ENCODE peak calls at places on chromosomes 11 and 22, in nine cellular contexts. O is fibroblast of villous mesenchyme; U is H9; H is heart right ventricle; B is AG10803; I is activated CD8-positive, alpha-beta T cell treated with anti-CD3 and anti-CD28 coated beads for 36 hours; G is cardiac muscle cell; X is GM12878; M is left ventricle myocardium inferior. N is an unnamed sample.

GRCh38 chr11:120977470-120977869 is 46.4 kb upstream of the TBCEL start:
- DNase-seq in O (no peak), U (no peak), H (no peak), B (no peak), I (no peak), G (no peak), X (no peak), M (no peak), N (no peak)

GRCh38 chr22:47164514-47165337 is 402.3 kb downstream of the TBC1D22A start:
- DNase-seq in O (no peak), U (peak; percentile 24), H (no peak), B (no peak), I (no peak), G (no peak), X (no peak), M (no peak), N (peak; percentile 65)

GRCh38 chr11:114847599-114847998 is 169.3 kb downstream of the NXPE2 start:
- DNase-seq in O (no peak), U (no peak), H (no peak), B (no peak), I (no peak), G (no peak), X (no peak), M (no peak), N (no peak)

GRCh38 chr11:26572770-26573402 is 823 bp upstream of the MUC15 start:
- DNase-seq in O (no peak), U (no peak), H (no peak), B (no peak), I (no peak), G (no peak), X (no peak), M (no peak), N (no peak)

GRCh38 chr11:2523821-2524391 is 79.1 kb downstream of the KCNQ1 start:
- DNase-seq in O (no peak), U (peak; percentile 18), H (no peak), B (no peak), I (no peak), G (no peak), X (no peak), M (peak; percentile 10), N (no peak)

GRCh38 chr11:335779-336665 is 15.4 kb upstream of the IFITM3 start:
- DNase-seq in O (peak; percentile 76), U (no peak), H (peak; percentile 73), B (no peak), I (no peak), G (no peak), X (no peak), M (no peak), N (no peak)

GRCh38 chr11:129412501-129412900 is 36.9 kb downstream of the BARX2 start:
- DNase-seq in O (no peak), U (no peak), H (no peak), B (no peak), I (no peak), G (no peak), X (no peak), M (no peak), N (no peak)

GRCh38 chr11:77202941-77203900 is 75.2 kb downstream of the MYO7A start:
- DNase-seq in O (no peak), U (peak; percentile 28), H (no peak), B (no peak), I (no peak), G (no peak), X (no peak), M (no peak), N (no peak)

GRCh38 chr11:66617148-66617814 is 851 bp downstream of the RBM14 start:
- DNase-seq in O (no peak), U (no peak), H (peak; percentile 80), B (peak; percentile 60), I (peak; percentile 16), G (peak; percentile 78), X (no peak), M (peak; percentile 80), N (no peak)

GRCh38 chr11:125433454-125434121 is 62.5 kb downstream of the FEZ1 start:
- DNase-seq in O (peak; percentile 45), U (peak; percentile 87), H (peak; percentile 50), B (peak; percentile 59), I (peak; percentile 45), G (peak; percentile 67), X (no peak), M (peak; percentile 36), N (peak; percentile 44)

GRCh38 chr11:86954288-86955110 is 696 bp downstream of the FZD4 start:
- DNase-seq in O (no peak), U (peak; percentile 64), H (peak; percentile 60), B (no peak), I (peak; percentile 3), G (peak; percentile 52), X (no peak), M (no peak), N (peak; percentile 30)

GRCh38 chr11:111602865-111603632 is 800 bp downstream of the SIK2 start:
- DNase-seq in O (peak; percentile 63), U (no peak), H (peak; percentile 41), B (peak; percentile 43), I (peak; percentile 50), G (peak; percentile 50), X (no peak), M (no peak), N (peak; percentile 40)

GRCh38 chr11:111605681-111606080 is 3.4 kb downstream of the SIK2 start:
- DNase-seq in O (no peak), U (no peak), H (no peak), B (no peak), I (no peak), G (no peak), X (no peak), M (no peak), N (no peak)

GRCh38 chr11:111603633-111604130 is 1.4 kb downstream of the SIK2 start:
- DNase-seq in O (no peak), U (no peak), H (no peak), B (no peak), I (no peak), G (no peak), X (no peak), M (no peak), N (no peak)

GRCh38 chr11:111601979-111602864 is at the start of gene SIK2:
- DNase-seq in O (peak; percentile 96), U (peak; percentile 98), H (peak; percentile 95), B (peak; percentile 95), I (peak; percentile 94), G (peak; percentile 98), X (peak; percentile 88), M (peak; percentile 93), N (peak; percentile 90)

DNA sequence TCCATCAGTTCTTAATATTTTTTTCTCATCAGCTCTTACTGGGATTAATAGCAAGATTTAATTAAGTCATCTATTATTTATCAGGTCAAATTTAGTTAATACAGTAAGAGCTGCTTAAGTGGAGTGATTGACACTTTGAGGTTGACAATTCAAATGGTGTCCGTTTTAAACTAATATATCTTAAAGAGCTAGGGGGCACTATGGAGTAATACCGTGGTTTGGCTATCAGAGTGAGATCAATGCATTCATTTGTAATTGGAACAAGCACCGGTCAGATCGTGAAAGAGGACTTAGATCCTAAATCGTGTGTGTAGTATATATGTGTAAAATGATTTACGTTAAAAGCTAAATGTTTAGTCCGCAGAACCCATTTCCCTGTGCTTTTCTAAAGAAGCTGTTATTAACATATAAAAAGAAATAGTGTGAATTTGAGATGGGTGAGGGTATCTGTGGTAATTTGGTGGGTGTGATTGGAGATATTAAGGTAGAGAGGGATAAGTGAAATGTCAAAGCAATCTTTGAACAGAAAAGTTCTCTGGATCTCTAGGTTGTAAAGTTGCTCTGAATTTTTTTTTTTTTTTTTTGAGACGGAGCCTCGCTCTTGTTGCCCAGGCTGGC is 2.3 kb downstream of the SIK2 start:
- DNase-seq in O (peak; percentile 56), U (no peak), H (no peak), B (peak; percentile 39), I (no peak), G (peak; percentile 64), X (peak; percentile 23), M (no peak), N (no peak)
- TF ChIP-seq CTCF in O (peak; percentile 67), U (peak; percentile 75), H (peak; percentile 70), B (peak; percentile 69), I (peak; percentile 73), G (peak; percentile 55), X (peak; percentile 53), M (peak; percentile 68), N (peak; percentile 76)

DNA sequence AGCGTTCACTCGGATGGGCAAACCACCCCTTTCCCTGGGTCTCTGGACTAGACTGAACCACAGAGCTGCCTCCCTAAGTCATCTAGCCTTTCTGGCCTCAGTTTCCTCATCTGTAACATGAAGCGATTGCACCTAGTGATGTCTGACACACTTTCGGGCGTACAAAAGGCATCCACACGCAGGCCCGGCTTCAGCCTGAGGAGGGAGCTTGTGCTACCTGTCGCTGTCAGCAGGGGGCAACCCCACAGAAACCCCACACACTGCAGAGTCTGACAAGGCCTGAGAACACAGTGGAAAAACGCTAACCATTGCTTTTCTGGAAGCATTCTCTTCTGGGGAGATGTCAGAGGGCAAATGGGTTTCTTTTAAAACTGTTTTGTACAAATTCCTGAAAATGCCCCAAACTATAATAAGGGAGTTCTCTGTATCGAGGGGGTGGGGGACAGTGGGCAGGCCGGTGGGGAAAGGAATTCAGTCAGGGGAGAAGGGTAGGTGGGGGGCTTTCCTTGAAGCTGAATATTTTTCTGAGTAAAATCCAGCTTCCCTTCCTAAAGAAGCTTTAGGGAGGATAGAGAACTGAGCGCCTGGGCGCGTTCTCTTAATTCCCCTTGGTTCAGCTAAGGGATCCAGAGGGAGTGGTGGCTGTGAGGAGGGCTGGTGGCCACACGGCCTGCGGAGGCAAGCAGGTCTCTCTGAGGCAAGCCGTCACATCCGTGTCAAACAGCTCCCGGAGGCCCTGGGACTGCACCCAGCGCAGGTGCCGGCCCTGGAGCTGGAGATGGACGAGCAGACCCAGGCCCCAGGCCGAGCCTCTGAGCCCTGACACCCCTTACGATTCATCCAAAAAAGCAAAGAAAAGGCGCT is 552 bp downstream of the ELF5 start:
- DNase-seq in O (peak; percentile 53), U (peak; percentile 81), H (peak; percentile 21), B (peak; percentile 42), I (peak; percentile 72), G (peak; percentile 56), X (peak; percentile 7), M (peak; percentile 29), N (peak; percentile 66)
- TF ChIP-seq CTCF in O (peak; percentile 94), U (peak; percentile 75), H (peak; percentile 58), B (peak; percentile 77), I (peak; percentile 63), G (peak; percentile 87), X (peak; percentile 93), M (peak; percentile 75), N (peak; percentile 83)

GRCh38 chr11:75241906-75242644 is 1.5 kb downstream of the TPBGL start:
- DNase-seq in O (no peak), U (peak; percentile 32), H (no peak), B (no peak), I (no peak), G (no peak), X (no peak), M (no peak), N (no peak)
- TF ChIP-seq CTCF in O (no peak), U (no peak), H (no peak), B (no peak), I (peak; percentile 31), G (no peak), X (no peak), M (peak; percentile 3), N (no peak)

DNA sequence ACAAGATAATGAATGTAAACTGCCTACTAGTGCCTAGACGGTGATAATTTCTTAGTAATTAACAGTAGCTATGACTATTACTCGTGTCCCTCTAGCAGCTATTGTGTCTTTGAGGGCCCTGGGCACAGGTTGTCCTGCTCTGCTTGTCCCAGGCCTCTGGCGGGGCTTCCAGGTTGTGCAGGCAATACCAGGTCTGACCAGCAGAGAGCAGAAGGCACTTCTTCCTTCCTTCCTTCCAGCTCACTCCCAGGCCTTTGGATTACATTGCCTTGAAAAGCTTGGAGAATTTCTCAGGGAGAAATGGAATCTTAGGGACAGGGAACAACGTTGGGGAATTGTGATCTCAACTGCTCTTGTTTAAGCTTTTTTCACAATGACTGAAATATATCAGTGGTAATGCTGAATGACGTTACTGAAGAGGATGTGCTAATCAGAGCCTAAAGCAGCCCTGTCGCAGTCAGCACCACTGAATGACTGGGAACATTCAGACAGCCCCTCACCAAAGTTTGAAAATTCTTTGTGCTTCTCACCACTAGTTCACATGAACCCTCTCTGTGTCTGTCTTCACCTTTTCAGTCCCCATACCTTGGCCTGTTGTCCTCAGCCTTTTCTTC is 8.4 kb upstream of the CCKBR start:
- DNase-seq in O (peak; percentile 88), U (peak; percentile 91), H (peak; percentile 66), B (peak; percentile 61), I (peak; percentile 73), G (peak; percentile 79), X (no peak), M (peak; percentile 53), N (peak; percentile 78)
- TF ChIP-seq CTCF in O (peak; percentile 94), U (peak; percentile 95), H (peak; percentile 77), B (peak; percentile 97), I (peak; percentile 87), G (peak; percentile 84), X (peak; percentile 86), M (peak; percentile 90), N (peak; percentile 90)

N was measured in neural crest cell.